ENCODE peak calls at places on chromosomes 16 and 17, in six cellular contexts. One of them, this sample, is unnamed.

GRCh38 chr16:73369841-73370240 is 321.9 kb upstream of the ZFHX3 start:
- DNase-seq in kidney tubule cell: no peak
- DNase-seq in NCI-H1092 treated with DMSO at 0.1 percent for 48 hours: no peak
- DNase-seq in mucosa of descending colon: no peak
- DNase-seq in effector memory CD8-positive, alpha-beta T cell: no peak
- DNase-seq in NT2/D1: no peak
- DNase-seq in this sample: no peak

GRCh38 chr17:692116-692515 is 22.5 kb downstream of the VPS53 start:
- DNase-seq in kidney tubule cell: peak; percentile 52
- DNase-seq in NCI-H1092 treated with DMSO at 0.1 percent for 48 hours: no peak
- DNase-seq in mucosa of descending colon: no peak
- DNase-seq in effector memory CD8-positive, alpha-beta T cell: no peak
- DNase-seq in NT2/D1: no peak
- DNase-seq in this sample: no peak

GRCh38 chr17:19724501-19725420 is 8.4 kb upstream of the SLC47A2 start:
- DNase-seq in kidney tubule cell: no peak
- DNase-seq in NCI-H1092 treated with DMSO at 0.1 percent for 48 hours: no peak
- DNase-seq in mucosa of descending colon: peak; percentile 86
- DNase-seq in effector memory CD8-positive, alpha-beta T cell: no peak
- DNase-seq in NT2/D1: no peak
- DNase-seq in this sample: peak; percentile 64

GRCh38 chr16:85191341-85191965 is 79.2 kb upstream of the CIBAR2 start:
- DNase-seq in kidney tubule cell: no peak
- DNase-seq in NCI-H1092 treated with DMSO at 0.1 percent for 48 hours: no peak
- DNase-seq in mucosa of descending colon: no peak
- DNase-seq in effector memory CD8-positive, alpha-beta T cell: no peak
- DNase-seq in NT2/D1: no peak
- DNase-seq in this sample: peak; percentile 49

GRCh38 chr16:880471-881171 is 80.1 kb upstream of the GNG13 start:
- DNase-seq in kidney tubule cell: no peak
- DNase-seq in NCI-H1092 treated with DMSO at 0.1 percent for 48 hours: no peak
- DNase-seq in mucosa of descending colon: peak; percentile 14
- DNase-seq in effector memory CD8-positive, alpha-beta T cell: no peak
- DNase-seq in NT2/D1: no peak
- DNase-seq in this sample: no peak

GRCh38 chr17:63676540-63676933 is 23.4 kb downstream of the LIMD2 start:
- DNase-seq in kidney tubule cell: no peak
- DNase-seq in NCI-H1092 treated with DMSO at 0.1 percent for 48 hours: no peak
- DNase-seq in mucosa of descending colon: no peak
- DNase-seq in effector memory CD8-positive, alpha-beta T cell: no peak
- DNase-seq in NT2/D1: no peak
- DNase-seq in this sample: no peak

GRCh38 chr17:67662712-67663111 is 55.0 kb upstream of the NOL11 start:
- DNase-seq in kidney tubule cell: no peak
- DNase-seq in NCI-H1092 treated with DMSO at 0.1 percent for 48 hours: no peak
- DNase-seq in mucosa of descending colon: no peak
- DNase-seq in effector memory CD8-positive, alpha-beta T cell: no peak
- DNase-seq in NT2/D1: no peak
- DNase-seq in this sample: no peak

GRCh38 chr16:89167425-89167941 is 4.1 kb upstream of the CDH15 start:
- DNase-seq in kidney tubule cell: peak; percentile 78
- DNase-seq in NCI-H1092 treated with DMSO at 0.1 percent for 48 hours: peak; percentile 65
- DNase-seq in mucosa of descending colon: peak; percentile 94
- DNase-seq in effector memory CD8-positive, alpha-beta T cell: peak; percentile 76
- DNase-seq in NT2/D1: peak; percentile 88
- DNase-seq in this sample: peak; percentile 80

GRCh38 chr16:9077001-9077809 is 14.2 kb upstream of the HAPSTR1 start:
- DNase-seq in kidney tubule cell: peak; percentile 95
- DNase-seq in NCI-H1092 treated with DMSO at 0.1 percent for 48 hours: no peak
- DNase-seq in mucosa of descending colon: no peak
- DNase-seq in effector memory CD8-positive, alpha-beta T cell: no peak
- DNase-seq in NT2/D1: no peak
- DNase-seq in this sample: no peak